ENCODE peak calls at places on chromosome 19, in seven cellular contexts. One of them, this sample, is unnamed.
A peak's percentile ranks its signal among the peaks of the same experiment; 100 is the strongest.

GRCh38 chr19:34838753-34839431 is 65.9 kb upstream of the ZNF599 start:
- DNase-seq in HL-60: no peak
- DNase-seq in CD4-positive, alpha-beta T cell: no peak
- DNase-seq in heart right ventricle: peak; percentile 33
- DNase-seq in dorsolateral prefrontal cortex: no peak
- DNase-seq in foreskin fibroblast: no peak
- DNase-seq in omental fat pad: no peak
- DNase-seq in this sample: no peak

GRCh38 chr19:4350726-4351125 is 7.4 kb downstream of the MPND start:
- DNase-seq in omental fat pad: no peak
- DNase-seq in HL-60: no peak
- DNase-seq in heart right ventricle: no peak
- DNase-seq in CD4-positive, alpha-beta T cell: no peak
- DNase-seq in foreskin fibroblast: no peak
- DNase-seq in dorsolateral prefrontal cortex: no peak
- DNase-seq in this sample: no peak

GRCh38 chr19:14375055-14375581 is 6.1 kb upstream of the ADGRE5 start:
- DNase-seq in CD4-positive, alpha-beta T cell: peak; percentile 63
- DNase-seq in omental fat pad: no peak
- DNase-seq in foreskin fibroblast: no peak
- DNase-seq in dorsolateral prefrontal cortex: no peak
- DNase-seq in heart right ventricle: peak; percentile 35
- DNase-seq in HL-60: peak; percentile 99
- DNase-seq in this sample: no peak

GRCh38 chr19:1725100-1726064 is 27.9 kb upstream of the ONECUT3 start:
- DNase-seq in dorsolateral prefrontal cortex: peak; percentile 62
- DNase-seq in heart right ventricle: peak; percentile 60
- DNase-seq in foreskin fibroblast: peak; percentile 51
- DNase-seq in CD4-positive, alpha-beta T cell: peak; percentile 12
- DNase-seq in HL-60: no peak
- DNase-seq in omental fat pad: no peak
- DNase-seq in this sample: peak; percentile 49

GRCh38 chr19:5719274-5719960 is 529 bp downstream of the LONP1 start:
- DNase-seq in heart right ventricle: no peak
- DNase-seq in omental fat pad: no peak
- DNase-seq in dorsolateral prefrontal cortex: no peak
- DNase-seq in CD4-positive, alpha-beta T cell: no peak
- DNase-seq in foreskin fibroblast: no peak
- DNase-seq in HL-60: no peak
- DNase-seq in this sample: no peak

GRCh38 chr19:48393559-48394330 is at the start of gene GRIN2D:
- DNase-seq in HL-60: no peak
- DNase-seq in CD4-positive, alpha-beta T cell: no peak
- DNase-seq in foreskin fibroblast: no peak
- DNase-seq in heart right ventricle: no peak
- DNase-seq in dorsolateral prefrontal cortex: peak; percentile 40
- DNase-seq in omental fat pad: no peak
- DNase-seq in this sample: no peak

GRCh38 chr19:1252818-1253513 is 4.6 kb downstream of the MIDN start:
- DNase-seq in HL-60: peak; percentile 95
- DNase-seq in omental fat pad: no peak
- DNase-seq in dorsolateral prefrontal cortex: peak; percentile 86
- DNase-seq in foreskin fibroblast: peak; percentile 97
- DNase-seq in heart right ventricle: peak; percentile 91
- DNase-seq in CD4-positive, alpha-beta T cell: peak; percentile 72
- DNase-seq in this sample: no peak

GRCh38 chr19:33883869-33884519 is 87.3 kb downstream of the KCTD15 start:
- DNase-seq in CD4-positive, alpha-beta T cell: no peak
- DNase-seq in omental fat pad: no peak
- DNase-seq in HL-60: no peak
- DNase-seq in dorsolateral prefrontal cortex: no peak
- DNase-seq in heart right ventricle: peak; percentile 21
- DNase-seq in foreskin fibroblast: no peak
- DNase-seq in this sample: no peak

GRCh38 chr19:49473868-49474544 is at the start of gene FLT3LG:
- DNase-seq in dorsolateral prefrontal cortex: peak; percentile 52
- DNase-seq in foreskin fibroblast: peak; percentile 65
- DNase-seq in HL-60: peak; percentile 66
- DNase-seq in omental fat pad: peak; percentile 55
- DNase-seq in heart right ventricle: peak; percentile 82
- DNase-seq in CD4-positive, alpha-beta T cell: peak; percentile 86
- DNase-seq in this sample: peak; percentile 60
- TF ChIP-seq CTCF in dorsolateral prefrontal cortex: peak; percentile 99
- TF ChIP-seq CTCF in foreskin fibroblast: peak; percentile 93
- TF ChIP-seq CTCF in HL-60: peak; percentile 91
- TF ChIP-seq CTCF in omental fat pad: no peak
- TF ChIP-seq CTCF in heart right ventricle: peak; percentile 100
- TF ChIP-seq CTCF in CD4-positive, alpha-beta T cell: peak; percentile 95
- TF ChIP-seq CTCF in this sample: peak; percentile 99

GRCh38 chr19:35958660-35959039 is 22.5 kb downstream of the LRFN3 start:
- DNase-seq in omental fat pad: no peak
- DNase-seq in heart right ventricle: no peak
- DNase-seq in HL-60: no peak
- DNase-seq in foreskin fibroblast: no peak
- DNase-seq in CD4-positive, alpha-beta T cell: no peak
- DNase-seq in dorsolateral prefrontal cortex: no peak
- DNase-seq in this sample: no peak

GRCh38 chr19:35955881-35956634 is 19.9 kb downstream of the LRFN3 start:
- DNase-seq in omental fat pad: no peak
- DNase-seq in CD4-positive, alpha-beta T cell: no peak
- DNase-seq in dorsolateral prefrontal cortex: no peak
- DNase-seq in heart right ventricle: no peak
- DNase-seq in foreskin fibroblast: no peak
- DNase-seq in HL-60: no peak
- DNase-seq in this sample: no peak

GRCh38 chr19:35959968-35960320 is 23.8 kb downstream of the LRFN3 start:
- DNase-seq in omental fat pad: no peak
- DNase-seq in heart right ventricle: no peak
- DNase-seq in HL-60: no peak
- DNase-seq in foreskin fibroblast: no peak
- DNase-seq in dorsolateral prefrontal cortex: no peak
- DNase-seq in CD4-positive, alpha-beta T cell: no peak
- DNase-seq in this sample: no peak

GRCh38 chr19:35960432-35960972 is 24.3 kb downstream of the LRFN3 start:
- DNase-seq in heart right ventricle: no peak
- DNase-seq in omental fat pad: no peak
- DNase-seq in CD4-positive, alpha-beta T cell: no peak
- DNase-seq in dorsolateral prefrontal cortex: no peak
- DNase-seq in HL-60: no peak
- DNase-seq in foreskin fibroblast: no peak
- DNase-seq in this sample: no peak

GRCh38 chr19:35959040-35959967 is 23.1 kb downstream of the LRFN3 start:
- DNase-seq in omental fat pad: no peak
- DNase-seq in HL-60: no peak
- DNase-seq in dorsolateral prefrontal cortex: peak; percentile 52
- DNase-seq in heart right ventricle: peak; percentile 49
- DNase-seq in CD4-positive, alpha-beta T cell: peak; percentile 80
- DNase-seq in foreskin fibroblast: no peak
- DNase-seq in this sample: no peak
- TF ChIP-seq CTCF in omental fat pad: no peak
- TF ChIP-seq CTCF in HL-60: no peak
- TF ChIP-seq CTCF in dorsolateral prefrontal cortex: peak; percentile 54
- TF ChIP-seq CTCF in heart right ventricle: peak; percentile 20
- TF ChIP-seq CTCF in CD4-positive, alpha-beta T cell: peak; percentile 95
- TF ChIP-seq CTCF in foreskin fibroblast: peak; percentile 16
- TF ChIP-seq CTCF in this sample: no peak

GRCh38 chr19:3234800-3235199 is 10.3 kb downstream of the CELF5 start:
- DNase-seq in heart right ventricle: no peak
- DNase-seq in HL-60: no peak
- DNase-seq in CD4-positive, alpha-beta T cell: no peak
- DNase-seq in omental fat pad: no peak
- DNase-seq in foreskin fibroblast: no peak
- DNase-seq in dorsolateral prefrontal cortex: no peak
- DNase-seq in this sample: no peak
- TF ChIP-seq CTCF in heart right ventricle: peak; percentile 6
- TF ChIP-seq CTCF in HL-60: peak; percentile 2
- TF ChIP-seq CTCF in CD4-positive, alpha-beta T cell: no peak
- TF ChIP-seq CTCF in omental fat pad: no peak
- TF ChIP-seq CTCF in foreskin fibroblast: no peak
- TF ChIP-seq CTCF in dorsolateral prefrontal cortex: no peak
- TF ChIP-seq CTCF in this sample: no peak

GRCh38 chr19:55213547-55213946 is 4.2 kb upstream of the PTPRH start:
- DNase-seq in dorsolateral prefrontal cortex: no peak
- DNase-seq in HL-60: no peak
- DNase-seq in CD4-positive, alpha-beta T cell: no peak
- DNase-seq in omental fat pad: no peak
- DNase-seq in foreskin fibroblast: no peak
- DNase-seq in heart right ventricle: no peak
- DNase-seq in this sample: no peak

GRCh38 chr19:55209430-55210119 is at the start of gene PTPRH:
- DNase-seq in HL-60: no peak
- DNase-seq in heart right ventricle: no peak
- DNase-seq in foreskin fibroblast: no peak
- DNase-seq in CD4-positive, alpha-beta T cell: no peak
- DNase-seq in omental fat pad: no peak
- DNase-seq in dorsolateral prefrontal cortex: no peak
- DNase-seq in this sample: no peak

GRCh38 chr19:55208880-55209429 is 346 bp downstream of the PTPRH start:
- DNase-seq in heart right ventricle: no peak
- DNase-seq in omental fat pad: no peak
- DNase-seq in dorsolateral prefrontal cortex: no peak
- DNase-seq in foreskin fibroblast: no peak
- DNase-seq in CD4-positive, alpha-beta T cell: no peak
- DNase-seq in HL-60: no peak
- DNase-seq in this sample: no peak

GRCh38 chr19:55210120-55210493 is 806 bp upstream of the PTPRH start:
- DNase-seq in heart right ventricle: no peak
- DNase-seq in CD4-positive, alpha-beta T cell: no peak
- DNase-seq in HL-60: no peak
- DNase-seq in omental fat pad: no peak
- DNase-seq in foreskin fibroblast: peak; percentile 89
- DNase-seq in dorsolateral prefrontal cortex: no peak
- DNase-seq in this sample: no peak

DNA sequence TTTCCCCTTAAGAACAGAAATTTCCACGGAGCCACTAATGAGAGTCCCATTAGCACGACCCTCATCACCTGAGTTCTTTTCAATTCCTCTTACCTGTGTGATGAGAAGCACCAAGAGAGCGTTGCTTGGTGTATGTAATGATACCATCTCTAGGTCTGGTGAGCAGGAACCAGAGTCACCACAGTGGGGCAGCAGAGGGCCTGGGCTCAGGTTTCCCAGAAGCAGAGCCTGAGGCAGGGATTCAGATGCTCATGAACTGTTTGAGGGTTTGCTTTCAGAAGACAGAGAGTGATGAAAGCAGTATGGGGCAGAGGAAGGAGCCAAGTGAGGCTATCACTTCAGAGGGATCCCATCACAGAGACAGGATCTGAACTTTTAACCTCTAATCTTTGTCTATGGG is 3.1 kb upstream of the PTPRH start:
- DNase-seq in omental fat pad: no peak
- DNase-seq in CD4-positive, alpha-beta T cell: no peak
- DNase-seq in heart right ventricle: no peak
- DNase-seq in dorsolateral prefrontal cortex: no peak
- DNase-seq in HL-60: no peak
- DNase-seq in foreskin fibroblast: no peak
- DNase-seq in this sample: no peak
- TF ChIP-seq CTCF in omental fat pad: no peak
- TF ChIP-seq CTCF in CD4-positive, alpha-beta T cell: no peak
- TF ChIP-seq CTCF in heart right ventricle: no peak
- TF ChIP-seq CTCF in dorsolateral prefrontal cortex: no peak
- TF ChIP-seq CTCF in HL-60: peak; percentile 13
- TF ChIP-seq CTCF in foreskin fibroblast: no peak
- TF ChIP-seq CTCF in this sample: peak; percentile 23

This sample was measured in mesothelial cell of epicardium.